ENCODE peak calls at places on chromosomes 11 and 22, in nine cellular contexts. W is mucosa of descending colon; B is stimulated activated effector memory CD8-positive, alpha-beta T cell treated with anti-CD3 and anti-CD28 coated beads, Interleukin-12 subunit alpha, Interleukin-12 subunit beta, amount 100 ng/mL, for 72 hours; F is central memory CD8-positive, alpha-beta T cell; R is DND-41; S is right lobe of liver; N is RWPE2; Y is heart right ventricle; M is naive B cell. V is an unnamed sample.

GRCh38 chr11:70054020-70054419 is 24.1 kb upstream of the ANO1 start:
- ATAC-seq in S (no peak), W (no peak), Y (no peak), F (no peak), B (no peak), M (no peak), N (no peak), R (no peak), V (no peak)

GRCh38 chr11:76325149-76325548 is 55.8 kb downstream of the THAP12 start:
- ATAC-seq in Y (no peak), B (no peak), N (no peak), R (no peak), F (no peak), S (no peak), M (no peak), W (no peak), V (no peak)

GRCh38 chr11:37721485-37721884 is 1123.4 kb upstream of the RAG2 start:
- ATAC-seq in Y (no peak), B (no peak), F (no peak), N (peak), S (no peak), R (no peak), W (no peak), M (no peak), V (no peak)

GRCh38 chr22:42344391-42344861 is 74.0 kb upstream of the TCF20 start:
- ATAC-seq in R (no peak), Y (peak), M (no peak), F (no peak), N (no peak), S (no peak), W (no peak), B (no peak), V (peak)

GRCh38 chr22:24410110-24410856 is 17.1 kb upstream of the ADORA2A start:
- ATAC-seq in S (no peak), R (peak), M (no peak), W (no peak), N (peak), Y (no peak), B (peak), F (peak), V (no peak)

GRCh38 chr22:50473088-50473487 is 1.7 kb downstream of the SBF1 start:
- ATAC-seq in M (no peak), B (peak), W (no peak), N (no peak), Y (no peak), R (no peak), F (no peak), S (no peak), V (no peak)

GRCh38 chr22:23180893-23181762 is 819 bp downstream of the BCR start:
- ATAC-seq in M (peak), R (peak), S (no peak), Y (no peak), W (peak), B (peak), F (no peak), N (no peak), V (no peak)

GRCh38 chr11:35151241-35151640 is 12.3 kb downstream of the CD44 start:
- ATAC-seq in W (no peak), N (no peak), S (no peak), M (no peak), R (no peak), F (no peak), Y (no peak), B (no peak), V (peak)

GRCh38 chr11:73168925-73169579 is 26.9 kb upstream of the FCHSD2 start:
- ATAC-seq in M (no peak), S (no peak), F (no peak), Y (no peak), N (no peak), R (no peak), B (no peak), W (no peak), V (no peak)

GRCh38 chr11:108340958-108341357 is 118.1 kb downstream of the ATM start:
- ATAC-seq in N (peak), S (peak), W (peak), F (no peak), Y (no peak), M (no peak), B (peak), R (no peak), V (peak)

GRCh38 chr11:82989628-82990404 is 81.9 kb downstream of the RAB30 start:
- ATAC-seq in Y (no peak), R (no peak), W (peak), B (no peak), M (no peak), N (no peak), S (no peak), F (peak), V (no peak)

GRCh38 chr11:117703209-117703608 is 93.8 kb downstream of the DSCAML1 start:
- ATAC-seq in W (peak), N (no peak), R (no peak), M (no peak), S (peak), F (no peak), Y (no peak), B (no peak), V (no peak)

GRCh38 chr11:128361451-128362020 is 225.8 kb downstream of the ETS1 start:
- ATAC-seq in W (peak), F (no peak), R (peak), S (peak), N (no peak), Y (no peak), M (peak), B (peak), V (no peak)

V was measured in esophagus mucosa.